ENCODE peak calls at places on chromosomes 3 and 15, in five cellular contexts. W, N, K, V and J are unnamed samples.

GRCh38 chr15:71254503-71254902 is 139.2 kb downstream of the THSD4 start:
- DNase-seq in W (no peak), N (no peak), K (no peak), V (no peak), J (no peak)

GRCh38 chr3:127014536-127015281 is 31.8 kb downstream of the PLXNA1 start:
- DNase-seq in W (no peak), N (no peak), K (no peak), V (no peak), J (no peak)

GRCh38 chr3:52428151-52429005 is 16.5 kb downstream of the SEMA3G start:
- DNase-seq in W (peak; percentile 72), N (no peak), K (no peak), V (peak; percentile 64), J (no peak)

GRCh38 chr15:92079047-92079446 is 225.5 kb downstream of the SLCO3A1 start:
- DNase-seq in W (no peak), N (no peak), K (no peak), V (peak; percentile 35), J (no peak)

GRCh38 chr15:99618941-99619411 is 53.2 kb downstream of the MEF2A start:
- DNase-seq in W (peak; percentile 31), N (no peak), K (no peak), V (no peak), J (no peak)

GRCh38 chr15:59367022-59367451 is 5.6 kb downstream of the MYO1E start:
- DNase-seq in W (no peak), N (no peak), K (no peak), V (no peak), J (no peak)

GRCh38 chr3:157073810-157074209 is 86.1 kb downstream of the CCNL1 start:
- DNase-seq in W (peak; percentile 60), N (no peak), K (no peak), V (no peak), J (no peak)

GRCh38 chr3:153396581-153396980 is 234.6 kb downstream of the RAP2B start:
- DNase-seq in W (no peak), N (no peak), K (no peak), V (no peak), J (no peak)

GRCh38 chr3:106247902-106248684 is 379.3 kb upstream of the CBLB start:
- DNase-seq in W (peak; percentile 38), N (no peak), K (no peak), V (no peak), J (no peak)

GRCh38 chr15:41903782-41904181 is 9.9 kb upstream of the SPTBN5 start:
- DNase-seq in W (no peak), N (no peak), K (no peak), V (no peak), J (no peak)

GRCh38 chr3:123027292-123028232 is at the start of gene SEMA5B:
- DNase-seq in W (no peak), N (no peak), K (no peak), V (peak; percentile 32), J (peak; percentile 16)

GRCh38 chr3:72368331-72368975 is 479.8 kb downstream of the SHQ1 start:
- DNase-seq in W (peak; percentile 35), N (no peak), K (no peak), V (no peak), J (no peak)

GRCh38 chr3:81743096-81744025 is 18.1 kb downstream of the GBE1 start:
- DNase-seq in W (peak; percentile 94), N (no peak), K (no peak), V (no peak), J (no peak)

GRCh38 chr3:134353831-134354611 is 20.2 kb downstream of the AMOTL2 start:
- DNase-seq in W (no peak), N (no peak), K (no peak), V (no peak), J (no peak)

GRCh38 chr3:11544413-11545181 is 99.1 kb downstream of the VGLL4 start:
- DNase-seq in W (no peak), N (no peak), K (no peak), V (no peak), J (no peak)

GRCh38 chr3:44411031-44411645 is 66.3 kb downstream of the ZNF445 start:
- DNase-seq in W (no peak), N (no peak), K (no peak), V (no peak), J (no peak)

GRCh38 chr15:45402162-45402954 is 24.0 kb upstream of the GATM start:
- DNase-seq in W (peak; percentile 99), N (peak; percentile 91), K (peak; percentile 89), V (peak; percentile 97), J (peak; percentile 95)

GRCh38 chr3:42472555-42472954 is 29.9 kb upstream of the VIPR1 start:
- DNase-seq in W (no peak), N (no peak), K (no peak), V (no peak), J (no peak)

GRCh38 chr3:106814231-106814630 is 563.0 kb upstream of the CCDC54 start:
- DNase-seq in W (no peak), N (no peak), K (no peak), V (no peak), J (no peak)

GRCh38 chr3:126714921-126715320 is 10.9 kb downstream of the CHCHD6 start:
- DNase-seq in W (no peak), N (no peak), K (no peak), V (no peak), J (no peak)

GRCh38 chr3:104628185-104628789 is 738.4 kb upstream of the ALCAM start:
- DNase-seq in W (peak; percentile 57), N (no peak), K (no peak), V (peak; percentile 56), J (no peak)

GRCh38 chr15:75153084-75153483 is 48.6 kb upstream of the C15orf39 start:
- DNase-seq in W (no peak), N (no peak), K (no peak), V (peak; percentile 100), J (no peak)